ENCODE peak calls at places on chromosomes 11 and 22, in five cellular contexts. H is lung, B is heart left ventricle, A is progenitor cell of endocrine pancreas, Z is MCF 10A. G is an unnamed sample.

GRCh38 chr22:49565516-49565855 is 262.2 kb downstream of the BRD1 start:
- DNase-seq in H (no peak), B (no peak), A (no peak), Z (no peak), G (peak)

GRCh38 chr11:96969251-96969650 is 579.4 kb downstream of the JRKL start:
- DNase-seq in H (no peak), B (no peak), A (no peak), Z (no peak), G (no peak)

GRCh38 chr11:27910186-27910941 is 197.6 kb downstream of the KIF18A start:
- DNase-seq in H (no peak), B (no peak), A (no peak), Z (peak), G (no peak)

GRCh38 chr22:36104988-36105387 is 55.6 kb downstream of the APOL3 start:
- DNase-seq in H (no peak), B (no peak), A (no peak), Z (no peak), G (peak)

GRCh38 chr11:35321532-35322320 is 97.6 kb downstream of the SLC1A2 start:
- DNase-seq in H (no peak), B (peak), A (no peak), Z (no peak), G (no peak)

GRCh38 chr22:19843107-19843856 is 11.4 kb downstream of the GNB1L start:
- DNase-seq in H (no peak), B (no peak), A (no peak), Z (peak), G (no peak)

GRCh38 chr22:50012201-50013181 is at the start of gene IL17REL:
- DNase-seq in H (no peak), B (no peak), A (no peak), Z (no peak), G (peak)

GRCh38 chr11:77175869-77176539 is 48.0 kb downstream of the MYO7A start:
- DNase-seq in H (no peak), B (peak), A (no peak), Z (no peak), G (peak)

GRCh38 chr11:16280256-16280682 is 76.1 kb downstream of the SOX6 start:
- DNase-seq in H (no peak), B (peak), A (no peak), Z (peak), G (no peak)

GRCh38 chr22:50010676-50011446 is 1.7 kb downstream of the IL17REL start:
- DNase-seq in H (no peak), B (no peak), A (no peak), Z (no peak), G (peak)

GRCh38 chr22:31490496-31490925 is 869 bp upstream of the EIF4ENIF1 start:
- DNase-seq in H (peak), B (peak), A (peak), Z (peak), G (no peak)

GRCh38 chr11:61011950-61012830 is 40.7 kb downstream of the CD6 start:
- DNase-seq in H (no peak), B (peak), A (no peak), Z (no peak), G (no peak)

GRCh38 chr22:29782061-29782845 is 15.1 kb downstream of the UQCR10 start:
- DNase-seq in H (no peak), B (peak), A (no peak), Z (peak), G (no peak)

GRCh38 chr11:35139883-35140282 is 912 bp downstream of the CD44 start:
- DNase-seq in H (no peak), B (no peak), A (no peak), Z (peak), G (no peak)

GRCh38 chr22:39148727-39149535 is 3.5 kb downstream of the CBX7 start:
- DNase-seq in H (no peak), B (peak), A (no peak), Z (no peak), G (no peak)

GRCh38 chr11:46916669-46917108 is 1.7 kb downstream of the LRP4 start:
- DNase-seq in H (no peak), B (peak), A (peak), Z (peak), G (no peak)

GRCh38 chr22:32695451-32695891 is 106.0 kb upstream of the TIMP3 start:
- DNase-seq in H (no peak), B (no peak), A (no peak), Z (peak), G (no peak)

GRCh38 chr11:2580061-2580421 is 119.8 kb downstream of the KCNQ1OT1 start:
- DNase-seq in H (no peak), B (peak), A (no peak), Z (no peak), G (peak)

GRCh38 chr11:42407379-42407778 is 904.4 kb upstream of the API5 start:
- DNase-seq in H (no peak), B (no peak), A (peak), Z (no peak), G (no peak)

GRCh38 chr11:132035736-132036135 is 665.3 kb downstream of the NTM start:
- DNase-seq in H (no peak), B (no peak), A (no peak), Z (no peak), G (no peak)

GRCh38 chr11:8384199-8384821 is 120.6 kb upstream of the LMO1 start:
- DNase-seq in H (peak), B (no peak), A (no peak), Z (peak), G (no peak)

GRCh38 chr22:47598864-47599263 is 836.4 kb downstream of the TBC1D22A start:
- DNase-seq in H (no peak), B (no peak), A (no peak), Z (no peak), G (peak)

GRCh38 chr11:62721994-62722393 is 5.3 kb downstream of the HNRNPUL2 start:
- DNase-seq in H (no peak), B (no peak), A (no peak), Z (no peak), G (no peak)

GRCh38 chr22:25351631-25352293 is 132.3 kb downstream of the CRYBB2 start:
- DNase-seq in H (no peak), B (no peak), A (no peak), Z (no peak), G (no peak)

DNA sequence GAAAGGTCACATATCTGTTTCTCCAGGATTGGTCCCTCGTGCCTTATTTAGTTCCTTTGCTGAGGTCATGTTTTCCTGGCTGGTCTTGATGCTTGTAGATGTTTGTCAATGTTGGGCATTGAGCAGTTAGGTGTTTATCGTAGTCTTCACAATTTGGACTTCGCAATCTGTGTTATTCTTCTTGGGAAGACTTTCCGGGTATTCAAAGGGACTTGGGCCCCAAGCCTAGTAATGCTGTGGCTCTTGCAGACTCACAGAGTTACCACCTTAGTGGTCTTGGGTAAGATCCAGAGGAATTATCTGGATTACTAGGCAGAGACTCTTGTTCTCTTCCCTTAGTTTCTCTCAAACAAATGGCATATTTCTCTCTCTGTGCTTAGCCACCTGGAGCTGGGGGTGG is 223.5 kb downstream of the GRIK4 start:
- DNase-seq in H (no peak), B (no peak), A (no peak), Z (no peak), G (no peak)
- TF ChIP-seq CTCF in H (no peak), B (no peak), A (no peak), Z (no peak), G (no peak)

GRCh38 chr22:35037089-35037488 is 28.9 kb upstream of the ISX start:
- DNase-seq in H (no peak), B (no peak), A (no peak), Z (no peak), G (no peak)
- TF ChIP-seq CTCF in H (no peak), B (no peak), A (peak), Z (no peak), G (peak)

DNA sequence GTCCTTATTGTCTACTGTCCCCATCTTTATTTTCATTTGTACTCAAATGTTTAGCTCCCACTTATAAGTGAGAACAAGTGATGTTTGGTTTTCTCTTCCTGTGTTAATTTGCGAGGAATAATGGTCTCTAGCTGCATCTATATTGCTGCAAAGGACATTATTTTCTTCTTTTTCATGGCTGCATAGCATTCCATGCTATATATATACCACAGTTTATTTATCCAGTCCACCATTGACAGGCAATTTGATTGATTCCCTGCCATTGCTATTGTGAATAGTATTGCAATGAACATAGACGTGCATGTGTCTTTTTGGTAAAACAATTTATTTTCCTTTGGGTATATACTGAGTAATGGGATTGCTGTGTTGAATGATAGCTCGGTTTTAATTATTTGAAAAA is 1545.8 kb upstream of the RAG2 start:
- DNase-seq in H (no peak), B (no peak), A (no peak), Z (no peak), G (no peak)
- TF ChIP-seq CTCF in H (no peak), B (no peak), A (no peak), Z (no peak), G (no peak)

DNA sequence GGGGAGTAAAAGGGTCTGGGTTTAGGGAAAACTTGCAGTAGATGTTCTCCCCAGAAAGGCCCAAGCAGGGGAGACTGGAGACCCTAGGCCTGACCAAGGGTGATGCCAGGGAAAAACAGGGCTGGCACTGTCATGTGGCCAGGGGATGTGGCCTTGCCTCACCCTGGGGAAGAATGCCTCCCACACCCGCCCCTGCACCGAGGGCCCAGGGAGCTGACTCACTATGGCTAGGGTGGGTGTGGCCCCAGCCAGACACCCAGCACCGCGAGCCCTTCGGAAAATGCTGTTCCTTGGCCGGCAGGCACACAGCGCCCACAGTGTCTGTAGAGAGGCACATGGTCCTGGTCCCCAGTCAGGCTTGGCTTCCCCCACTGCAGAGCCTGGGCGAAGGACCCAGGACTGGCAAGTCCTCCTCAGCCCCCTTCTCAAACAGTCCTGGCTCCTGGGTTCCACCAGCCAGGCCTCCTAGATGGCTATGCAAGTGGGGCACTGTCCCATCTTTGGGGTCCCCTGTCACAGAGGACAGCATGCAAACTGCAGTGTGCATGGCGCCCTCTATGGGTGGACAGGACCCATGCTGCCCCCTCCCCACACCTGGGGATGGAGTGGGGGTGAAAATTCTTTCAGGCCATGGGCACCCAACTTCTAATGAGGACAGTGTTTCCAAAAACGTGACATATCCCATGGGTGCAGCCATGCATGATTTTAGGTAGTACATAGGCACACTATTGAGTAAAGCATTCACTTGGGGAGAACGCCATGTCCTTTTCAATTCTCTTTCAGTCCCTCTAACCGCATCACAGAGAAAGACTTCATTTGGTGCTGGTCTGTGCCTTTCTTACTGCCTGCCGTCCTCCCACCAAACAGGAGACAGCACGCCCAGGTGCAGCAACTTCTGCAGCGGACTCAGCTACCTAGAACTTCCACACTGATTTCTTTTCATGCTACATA is 15.2 kb downstream of the TMPRSS5 start:
- DNase-seq in H (no peak), B (no peak), A (no peak), Z (peak), G (no peak)
- TF ChIP-seq CTCF in H (no peak), B (no peak), A (peak), Z (peak), G (peak)

DNA sequence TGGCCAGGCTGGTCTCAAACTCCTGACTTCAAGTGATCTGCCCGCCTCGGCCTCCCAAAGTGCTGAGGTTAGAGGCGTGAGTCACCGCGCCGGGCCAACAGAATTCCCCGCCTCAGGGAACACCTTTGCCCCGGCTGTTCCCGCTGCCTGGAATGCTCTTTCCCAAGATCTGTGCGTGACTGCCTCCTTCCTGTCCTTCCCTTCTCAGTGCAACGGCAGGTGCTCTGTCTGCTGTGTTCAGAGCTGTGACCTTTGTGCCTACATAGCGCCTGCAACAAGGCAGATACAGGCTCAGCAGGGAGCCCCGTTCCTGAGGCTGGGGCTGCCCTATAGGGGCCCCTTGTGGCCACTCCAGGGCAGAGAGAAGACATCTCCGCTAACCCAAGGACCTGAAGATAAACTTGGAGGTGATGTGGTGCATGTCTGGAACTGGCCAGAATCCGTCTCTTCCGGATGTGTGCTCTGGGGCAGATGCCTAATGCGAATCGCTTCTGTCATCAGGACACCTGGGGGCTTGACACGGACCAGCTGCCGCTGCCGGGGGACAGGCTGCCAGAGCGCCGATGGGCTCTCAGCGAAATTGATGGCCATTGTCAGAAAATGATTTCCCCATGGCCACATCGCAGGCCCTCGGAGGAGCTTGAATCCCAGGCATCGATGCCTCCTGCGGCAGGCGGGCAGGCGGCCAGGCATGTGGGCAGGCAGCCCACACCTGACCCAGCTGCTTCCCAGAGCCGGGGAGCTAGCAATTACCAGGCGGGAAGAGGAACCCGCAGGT is 43.5 kb upstream of the TCF20 start:
- DNase-seq in H (no peak), B (peak), A (peak), Z (peak), G (no peak)
- TF ChIP-seq CTCF in H (peak), B (no peak), A (peak), Z (peak), G (peak)

GRCh38 chr11:43419460-43419859 is 60.7 kb downstream of the TTC17 start:
- DNase-seq in H (no peak), B (no peak), A (no peak), Z (peak), G (no peak)
- TF ChIP-seq CTCF in H (peak), B (peak), A (peak), Z (peak), G (peak)

DNA sequence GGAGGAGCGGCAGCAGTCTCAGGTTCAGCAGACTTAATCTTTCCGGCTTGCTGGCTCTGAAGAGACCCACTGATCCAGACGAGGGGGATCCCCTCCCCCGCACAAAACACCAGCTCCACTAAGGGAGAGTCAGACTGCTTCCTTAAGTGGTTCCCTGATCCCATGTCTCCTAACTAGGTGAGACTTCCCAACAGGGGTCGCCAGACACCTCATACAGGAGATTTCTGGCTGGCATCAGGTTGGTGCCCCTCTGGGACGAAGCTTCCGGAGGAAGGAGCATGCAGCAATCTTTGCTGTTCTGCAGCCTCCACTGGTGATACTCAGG is 157.1 kb upstream of the TMEM45B start:
- DNase-seq in H (no peak), B (no peak), A (no peak), Z (no peak), G (no peak)
- TF ChIP-seq CTCF in H (no peak), B (no peak), A (no peak), Z (no peak), G (no peak)

G was measured in chondrocyte.